ENCODE peak calls at places on chromosomes 5 and 9, in four cellular contexts. F is HepG2, D is GM12878, M is K562. U is an unnamed sample.

GRCh38 chr5:137260820-137261541 is 238.1 kb downstream of the SPOCK1 start:
- DNase-seq in F (no peak), D (no peak), M (no peak), U (no peak)

GRCh38 chr5:61768692-61769281 is 436.7 kb downstream of the ZSWIM6 start:
- DNase-seq in F (peak), D (no peak), M (peak), U (peak)

GRCh38 chr5:68169898-68170297 is 45.7 kb upstream of the PIK3R1 start:
- DNase-seq in F (no peak), D (no peak), M (no peak), U (no peak)

GRCh38 chr9:20636883-20637440 is 14.7 kb upstream of the MLLT3 start:
- DNase-seq in F (no peak), D (no peak), M (no peak), U (no peak)

GRCh38 chr5:127652952-127653611 is 4.2 kb downstream of the CTXN3 start:
- DNase-seq in F (no peak), D (no peak), M (no peak), U (no peak)

GRCh38 chr9:135905380-135906282 is 1.7 kb downstream of the CAMSAP1 start:
- DNase-seq in F (no peak), D (no peak), M (no peak), U (no peak)

GRCh38 chr5:40033411-40033810 is 608.6 kb upstream of the DAB2 start:
- DNase-seq in F (no peak), D (peak), M (no peak), U (no peak)

GRCh38 chr9:133919253-133920115 is 72.6 kb downstream of the VAV2 start:
- DNase-seq in F (no peak), D (no peak), M (no peak), U (no peak)

GRCh38 chr5:94928891-94929290 is 310.4 kb downstream of the SLF1 start:
- DNase-seq in F (no peak), D (no peak), M (no peak), U (no peak)

GRCh38 chr5:30627945-30628344 is 565.5 kb upstream of the CDH6 start:
- DNase-seq in F (no peak), D (no peak), M (no peak), U (no peak)

GRCh38 chr9:73216016-73216415 is 64.4 kb downstream of the ANXA1 start:
- DNase-seq in F (no peak), D (no peak), M (no peak), U (no peak)

GRCh38 chr5:171149772-171150171 is 159.3 kb upstream of the TLX3 start:
- DNase-seq in F (no peak), D (no peak), M (no peak), U (no peak)

GRCh38 chr5:150352531-150353394 is 4.7 kb upstream of the TCOF1 start:
- DNase-seq in F (no peak), D (no peak), M (no peak), U (no peak)

GRCh38 chr5:13745508-13745907 is 199.0 kb downstream of the DNAH5 start:
- DNase-seq in F (peak), D (no peak), M (no peak), U (no peak)

GRCh38 chr9:13787234-13787833 is 507.8 kb upstream of the MPDZ start:
- DNase-seq in F (no peak), D (no peak), M (no peak), U (no peak)

GRCh38 chr9:16069671-16070586 is 517.1 kb downstream of the CCDC171 start:
- DNase-seq in F (no peak), D (no peak), M (no peak), U (no peak)

GRCh38 chr9:128096614-128097013 is 28.6 kb downstream of the SLC25A25 start:
- DNase-seq in F (no peak), D (no peak), M (peak), U (no peak)

GRCh38 chr5:77266291-77266690 is 55.8 kb downstream of the PDE8B start:
- DNase-seq in F (no peak), D (no peak), M (no peak), U (no peak)

GRCh38 chr5:77644443-77645157 is 6.1 kb upstream of the OTP start:
- DNase-seq in F (no peak), D (no peak), M (no peak), U (peak)

GRCh38 chr9:135925496-135926133 is 18.3 kb upstream of the CAMSAP1 start:
- DNase-seq in F (no peak), D (no peak), M (no peak), U (no peak)

GRCh38 chr5:142748568-142749249 is 21.5 kb upstream of the ARHGAP26 start:
- DNase-seq in F (peak), D (no peak), M (no peak), U (peak)

GRCh38 chr9:69332067-69332685 is 7.2 kb downstream of the ENTREP1 start:
- DNase-seq in F (no peak), D (no peak), M (no peak), U (no peak)

GRCh38 chr5:143148461-143149170 is 254.9 kb downstream of the NR3C1 start:
- DNase-seq in F (no peak), D (no peak), M (no peak), U (no peak)

GRCh38 chr5:171571663-171572062 is 152.2 kb downstream of the FGF18 start:
- DNase-seq in F (no peak), D (no peak), M (no peak), U (no peak)

GRCh38 chr5:56172225-56172624 is 60.9 kb downstream of the ANKRD55 start:
- DNase-seq in F (no peak), D (no peak), M (no peak), U (no peak)

GRCh38 chr5:87113848-87114247 is 153.8 kb upstream of the RASA1 start:
- DNase-seq in F (no peak), D (no peak), M (no peak), U (no peak)

GRCh38 chr5:123369371-123369968 is 53.7 kb downstream of the CEP120 start:
- DNase-seq in F (no peak), D (no peak), M (no peak), U (no peak)

DNA sequence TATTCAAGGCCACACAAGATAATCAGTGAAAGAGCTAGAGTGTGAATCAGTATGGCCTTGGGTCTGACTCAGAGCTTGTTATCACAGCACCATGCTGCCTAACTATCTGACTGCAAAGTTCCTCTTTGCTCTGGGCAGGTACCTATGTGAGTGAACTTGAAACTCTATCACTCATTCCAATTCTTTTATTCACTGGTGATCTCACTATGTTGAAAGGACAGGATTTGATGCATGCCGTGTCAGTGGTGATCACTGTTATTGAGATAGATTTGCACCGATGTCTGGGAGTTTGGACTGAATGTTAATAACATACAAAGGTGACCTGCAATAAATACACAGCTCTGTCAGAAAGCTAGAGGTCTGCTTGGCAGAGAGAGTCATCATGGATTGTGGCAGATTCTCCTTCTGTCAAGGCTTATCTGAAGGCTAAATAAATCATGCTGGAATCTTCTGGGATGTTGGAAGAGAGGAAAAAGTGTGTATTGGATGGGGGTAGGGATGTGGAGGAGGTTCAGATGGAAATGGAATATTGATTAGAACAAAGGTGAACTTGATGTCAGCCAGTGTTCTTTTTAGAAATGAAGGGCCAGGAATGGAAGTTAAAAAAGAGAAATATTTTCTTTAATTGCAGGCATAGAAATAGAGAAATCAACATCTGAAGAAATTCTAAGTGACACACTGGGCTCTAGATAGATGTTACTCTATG is 91.8 kb upstream of the TNC start:
- DNase-seq in F (no peak), D (peak), M (no peak), U (no peak)
- TF ChIP-seq ESRRA in F (no peak), D (no peak), M (no peak), U (no peak)

DNA sequence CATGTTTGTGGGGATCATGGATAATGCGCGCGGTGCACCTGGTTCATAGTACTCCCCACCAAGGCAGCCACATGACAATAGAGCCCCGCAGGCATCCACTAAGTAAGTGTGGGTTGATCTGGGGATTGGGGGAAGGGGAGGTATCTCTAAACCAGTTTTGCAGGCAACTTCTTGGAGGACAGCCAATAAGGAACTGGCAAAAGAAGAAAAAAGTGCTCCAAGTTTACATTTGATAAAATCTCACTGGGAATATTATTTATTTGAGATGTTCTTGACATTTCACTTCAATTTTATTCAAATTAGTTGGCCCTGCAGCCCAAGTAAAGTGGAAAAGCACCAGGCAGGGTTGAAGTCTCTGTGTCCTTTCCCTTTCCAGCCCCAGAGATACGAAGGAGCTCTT is 8.5 kb downstream of the FBP1 start:
- DNase-seq in F (no peak), D (no peak), M (no peak), U (no peak)
- TF ChIP-seq CREB1 in F (no peak), D (no peak), M (no peak), U (no peak)

GRCh38 chr9:3879315-3879714 is 353.5 kb upstream of the RFX3 start:
- DNase-seq in F (no peak), D (no peak), M (no peak), U (no peak)

GRCh38 chr9:3876553-3876952 is 350.8 kb upstream of the RFX3 start:
- DNase-seq in F (no peak), D (no peak), M (no peak), U (no peak)

GRCh38 chr9:3884736-3885135 is 358.9 kb upstream of the RFX3 start:
- DNase-seq in F (no peak), D (no peak), M (no peak), U (no peak)

GRCh38 chr9:3879731-3880493 is 354.1 kb upstream of the RFX3 start:
- DNase-seq in F (no peak), D (no peak), M (no peak), U (no peak)

DNA sequence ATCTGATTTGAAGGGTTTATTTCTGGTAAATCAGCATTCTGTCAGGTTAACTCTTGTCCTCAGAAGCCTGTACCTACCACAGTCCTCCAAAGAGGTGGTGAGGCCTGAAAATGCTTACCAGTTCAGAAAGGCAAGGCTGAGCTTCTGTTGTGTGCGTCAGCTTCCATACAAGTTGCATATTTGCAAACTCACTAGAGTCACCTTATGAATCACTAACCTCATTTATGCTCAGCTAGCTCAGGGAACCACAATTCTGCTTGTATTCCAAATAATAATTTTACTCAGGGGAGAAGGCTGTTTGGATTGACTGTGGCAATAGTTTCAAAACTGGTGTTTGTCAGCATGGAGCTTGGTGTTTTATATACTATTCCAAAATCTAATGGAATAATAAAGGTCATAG is 355.1 kb upstream of the RFX3 start:
- DNase-seq in F (no peak), D (no peak), M (no peak), U (no peak)
- TF ChIP-seq ESRRA in F (no peak), D (no peak), M (no peak), U (no peak)

GRCh38 chr5:1315709-1316587 is 21.1 kb upstream of the TERT start:
- DNase-seq in F (peak), D (peak), M (peak), U (peak)
- TF ChIP-seq CREB1 in F (no peak), D (peak), M (no peak), U (peak)

U was measured in WTC11.